ENCODE peak calls at places on chromosomes 13 and 19, in six cellular contexts. One of them, this sample, is unnamed. For H3K36me3, the result is how much of the 10 kb centered on the place peaks cover.

GRCh38 chr13:103067751-103068563 is 1.7 kb upstream of the SLC10A2 start:
- DNase-seq in HepG2: no peak
- DNase-seq in endothelial cell of umbilical vein: no peak
- DNase-seq in Panc1: no peak
- DNase-seq in prostate gland: no peak
- DNase-seq in SK-N-MC: no peak
- DNase-seq in this sample: no peak

GRCh38 chr13:111304603-111305289 is 15.7 kb upstream of the TEX29 start:
- DNase-seq in HepG2: no peak
- DNase-seq in endothelial cell of umbilical vein: no peak
- DNase-seq in Panc1: no peak
- DNase-seq in prostate gland: no peak
- DNase-seq in SK-N-MC: no peak
- DNase-seq in this sample: no peak

GRCh38 chr19:15635016-15635805 is 5.5 kb upstream of the CYP4F3 start:
- DNase-seq in HepG2: peak
- DNase-seq in endothelial cell of umbilical vein: no peak
- DNase-seq in Panc1: no peak
- DNase-seq in prostate gland: no peak
- DNase-seq in SK-N-MC: no peak
- DNase-seq in this sample: no peak

GRCh38 chr13:42883771-42884170 is 102.4 kb downstream of the FAM216B start:
- DNase-seq in HepG2: no peak
- DNase-seq in endothelial cell of umbilical vein: peak
- DNase-seq in Panc1: no peak
- DNase-seq in prostate gland: peak
- DNase-seq in SK-N-MC: no peak
- DNase-seq in this sample: no peak

GRCh38 chr13:98847780-98848179 is 95.3 kb upstream of the SLC15A1 start:
- DNase-seq in HepG2: no peak
- DNase-seq in endothelial cell of umbilical vein: no peak
- DNase-seq in Panc1: no peak
- DNase-seq in prostate gland: no peak
- DNase-seq in SK-N-MC: no peak
- DNase-seq in this sample: no peak

GRCh38 chr13:49641810-49642291 is 13.5 kb downstream of the ARL11 start:
- DNase-seq in HepG2: no peak
- DNase-seq in endothelial cell of umbilical vein: no peak
- DNase-seq in Panc1: no peak
- DNase-seq in prostate gland: no peak
- DNase-seq in SK-N-MC: no peak
- DNase-seq in this sample: no peak

GRCh38 chr13:75636339-75637095 is 387 bp downstream of the LMO7 start:
- DNase-seq in HepG2: peak
- DNase-seq in endothelial cell of umbilical vein: peak
- DNase-seq in Panc1: no peak
- DNase-seq in prostate gland: no peak
- DNase-seq in SK-N-MC: no peak
- DNase-seq in this sample: no peak

GRCh38 chr19:16649734-16650133 is 10.2 kb downstream of the SMIM7 start:
- DNase-seq in HepG2: no peak
- DNase-seq in endothelial cell of umbilical vein: peak
- DNase-seq in Panc1: no peak
- DNase-seq in prostate gland: no peak
- DNase-seq in SK-N-MC: peak
- DNase-seq in this sample: no peak

GRCh38 chr13:113184568-113185440 is 23.7 kb downstream of the PCID2 start:
- DNase-seq in HepG2: no peak
- DNase-seq in endothelial cell of umbilical vein: no peak
- DNase-seq in Panc1: no peak
- DNase-seq in prostate gland: no peak
- DNase-seq in SK-N-MC: no peak
- DNase-seq in this sample: no peak

GRCh38 chr13:111382411-111382810 is 62.0 kb downstream of the TEX29 start:
- DNase-seq in HepG2: no peak
- DNase-seq in endothelial cell of umbilical vein: no peak
- DNase-seq in Panc1: no peak
- DNase-seq in prostate gland: no peak
- DNase-seq in SK-N-MC: no peak
- DNase-seq in this sample: peak

GRCh38 chr19:47480658-47481057 is 3.4 kb downstream of the KPTN start:
- DNase-seq in HepG2: no peak
- DNase-seq in endothelial cell of umbilical vein: no peak
- DNase-seq in Panc1: no peak
- DNase-seq in prostate gland: no peak
- DNase-seq in SK-N-MC: no peak
- DNase-seq in this sample: no peak

GRCh38 chr19:40611096-40611495 is 9.9 kb downstream of the LTBP4 start:
- DNase-seq in HepG2: no peak
- DNase-seq in endothelial cell of umbilical vein: no peak
- DNase-seq in Panc1: no peak
- DNase-seq in prostate gland: peak
- DNase-seq in SK-N-MC: no peak
- DNase-seq in this sample: no peak

GRCh38 chr13:66154354-66154753 is 1075.8 kb downstream of the PCDH9 start:
- DNase-seq in HepG2: no peak
- DNase-seq in endothelial cell of umbilical vein: no peak
- DNase-seq in Panc1: no peak
- DNase-seq in prostate gland: no peak
- DNase-seq in SK-N-MC: no peak
- DNase-seq in this sample: no peak

GRCh38 chr13:38496956-38497355 is 147.3 kb downstream of the UFM1 start:
- DNase-seq in HepG2: no peak
- DNase-seq in endothelial cell of umbilical vein: no peak
- DNase-seq in Panc1: no peak
- DNase-seq in prostate gland: no peak
- DNase-seq in SK-N-MC: no peak
- DNase-seq in this sample: no peak

GRCh38 chr13:84255226-84255625 is 373.0 kb upstream of the SLITRK1 start:
- DNase-seq in HepG2: no peak
- DNase-seq in endothelial cell of umbilical vein: no peak
- DNase-seq in Panc1: no peak
- DNase-seq in prostate gland: no peak
- DNase-seq in SK-N-MC: no peak
- DNase-seq in this sample: no peak

GRCh38 chr13:111898956-111899713 is 167.8 kb upstream of the SOX1 start:
- DNase-seq in HepG2: no peak
- DNase-seq in endothelial cell of umbilical vein: no peak
- DNase-seq in Panc1: no peak
- DNase-seq in prostate gland: no peak
- DNase-seq in SK-N-MC: no peak
- DNase-seq in this sample: peak

GRCh38 chr13:60012503-60012902 is 151.2 kb downstream of the DIAPH3 start:
- DNase-seq in HepG2: no peak
- DNase-seq in endothelial cell of umbilical vein: no peak
- DNase-seq in Panc1: no peak
- DNase-seq in prostate gland: no peak
- DNase-seq in SK-N-MC: no peak
- DNase-seq in this sample: no peak

GRCh38 chr19:35773020-35773809 is 2.1 kb upstream of the ARHGAP33 start:
- DNase-seq in HepG2: no peak
- DNase-seq in endothelial cell of umbilical vein: no peak
- DNase-seq in Panc1: no peak
- DNase-seq in prostate gland: no peak
- DNase-seq in SK-N-MC: no peak
- DNase-seq in this sample: no peak

GRCh38 chr13:99384468-99384867 is 77.3 kb upstream of the GPR183 start:
- DNase-seq in HepG2: no peak
- DNase-seq in endothelial cell of umbilical vein: no peak
- DNase-seq in Panc1: no peak
- DNase-seq in prostate gland: no peak
- DNase-seq in SK-N-MC: peak
- DNase-seq in this sample: no peak

GRCh38 chr19:28929026-28929425 is 283.9 kb downstream of the UQCRFS1 start:
- DNase-seq in HepG2: no peak
- DNase-seq in endothelial cell of umbilical vein: no peak
- DNase-seq in Panc1: no peak
- DNase-seq in prostate gland: no peak
- DNase-seq in SK-N-MC: no peak
- DNase-seq in this sample: no peak

GRCh38 chr19:12788682-12789097 is 2.6 kb upstream of the JUNB start:
- DNase-seq in HepG2: peak
- DNase-seq in endothelial cell of umbilical vein: peak
- DNase-seq in Panc1: no peak
- DNase-seq in prostate gland: peak
- DNase-seq in SK-N-MC: no peak
- DNase-seq in this sample: no peak

GRCh38 chr19:862529-863304 is 3.3 kb downstream of the CFD start:
- DNase-seq in HepG2: no peak
- DNase-seq in endothelial cell of umbilical vein: peak
- DNase-seq in Panc1: no peak
- DNase-seq in prostate gland: no peak
- DNase-seq in SK-N-MC: no peak
- DNase-seq in this sample: no peak

GRCh38 chr13:76711515-76712182 is 174.6 kb downstream of the KCTD12 start:
- DNase-seq in HepG2: no peak
- DNase-seq in endothelial cell of umbilical vein: peak
- DNase-seq in Panc1: no peak
- DNase-seq in prostate gland: no peak
- DNase-seq in SK-N-MC: no peak
- DNase-seq in this sample: no peak

GRCh38 chr19:9597027-9597426 is 12.7 kb upstream of the ZNF121 start:
- DNase-seq in HepG2: no peak
- DNase-seq in endothelial cell of umbilical vein: peak
- DNase-seq in Panc1: peak
- DNase-seq in prostate gland: no peak
- DNase-seq in SK-N-MC: no peak
- DNase-seq in this sample: no peak
- H3K27ac ChIP-seq in HepG2: no peak
- H3K27ac ChIP-seq in endothelial cell of umbilical vein: no peak
- H3K27ac ChIP-seq in Panc1: no peak
- H3K27ac ChIP-seq in prostate gland: no peak
- H3K27ac ChIP-seq in SK-N-MC: no peak
- H3K27ac ChIP-seq in this sample: no peak

DNA sequence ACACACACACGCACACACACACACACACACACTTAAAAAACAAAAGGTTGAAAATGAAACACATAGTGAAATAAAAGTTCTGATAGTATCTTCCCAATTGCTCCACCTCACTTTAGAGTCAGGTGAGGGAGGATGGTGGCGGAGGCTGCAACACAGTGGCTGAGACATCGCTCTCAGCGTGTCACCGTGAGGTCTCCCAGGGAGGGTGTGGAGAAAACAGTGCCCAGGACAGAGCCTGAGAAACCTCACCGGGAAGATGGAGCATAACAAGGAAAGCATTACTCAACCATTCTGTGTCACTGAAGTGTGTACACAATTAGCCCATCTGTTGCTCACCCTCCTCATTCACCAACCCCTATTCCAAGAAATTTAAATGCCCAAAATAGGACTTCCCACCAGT is 111.4 kb upstream of the USP29 start:
- DNase-seq in HepG2: no peak
- DNase-seq in endothelial cell of umbilical vein: no peak
- DNase-seq in Panc1: no peak
- DNase-seq in prostate gland: no peak
- DNase-seq in SK-N-MC: no peak
- DNase-seq in this sample: no peak
- TF ChIP-seq POLR2AphosphoS5 in HepG2: no peak
- TF ChIP-seq POLR2AphosphoS5 in endothelial cell of umbilical vein: no peak
- TF ChIP-seq POLR2AphosphoS5 in Panc1: no peak
- TF ChIP-seq POLR2AphosphoS5 in prostate gland: no peak
- TF ChIP-seq POLR2AphosphoS5 in SK-N-MC: no peak
- TF ChIP-seq POLR2AphosphoS5 in this sample: no peak

GRCh38 chr19:4122480-4122879 is 1.4 kb downstream of the MAP2K2 start:
- DNase-seq in HepG2: no peak
- DNase-seq in endothelial cell of umbilical vein: no peak
- DNase-seq in Panc1: no peak
- DNase-seq in prostate gland: no peak
- DNase-seq in SK-N-MC: no peak
- DNase-seq in this sample: no peak

GRCh38 chr19:4120531-4120930 is 3.4 kb downstream of the MAP2K2 start:
- DNase-seq in HepG2: no peak
- DNase-seq in endothelial cell of umbilical vein: no peak
- DNase-seq in Panc1: no peak
- DNase-seq in prostate gland: no peak
- DNase-seq in SK-N-MC: no peak
- DNase-seq in this sample: no peak

GRCh38 chr19:4121815-4122214 is 2.1 kb downstream of the MAP2K2 start:
- DNase-seq in HepG2: no peak
- DNase-seq in endothelial cell of umbilical vein: no peak
- DNase-seq in Panc1: no peak
- DNase-seq in prostate gland: no peak
- DNase-seq in SK-N-MC: no peak
- DNase-seq in this sample: no peak

GRCh38 chr19:4119763-4120162 is 4.2 kb downstream of the MAP2K2 start:
- DNase-seq in HepG2: no peak
- DNase-seq in endothelial cell of umbilical vein: no peak
- DNase-seq in Panc1: no peak
- DNase-seq in prostate gland: no peak
- DNase-seq in SK-N-MC: no peak
- DNase-seq in this sample: no peak

GRCh38 chr19:4120933-4121612 is 2.8 kb downstream of the MAP2K2 start:
- DNase-seq in HepG2: no peak
- DNase-seq in endothelial cell of umbilical vein: no peak
- DNase-seq in Panc1: no peak
- DNase-seq in prostate gland: no peak
- DNase-seq in SK-N-MC: no peak
- DNase-seq in this sample: no peak
- H3K36me3 ChIP-seq in HepG2: under half
- H3K36me3 ChIP-seq in endothelial cell of umbilical vein: under half
- H3K36me3 ChIP-seq in Panc1: under half
- H3K36me3 ChIP-seq in prostate gland: under half
- H3K36me3 ChIP-seq in SK-N-MC: under half
- H3K36me3 ChIP-seq in this sample: under half

DNA sequence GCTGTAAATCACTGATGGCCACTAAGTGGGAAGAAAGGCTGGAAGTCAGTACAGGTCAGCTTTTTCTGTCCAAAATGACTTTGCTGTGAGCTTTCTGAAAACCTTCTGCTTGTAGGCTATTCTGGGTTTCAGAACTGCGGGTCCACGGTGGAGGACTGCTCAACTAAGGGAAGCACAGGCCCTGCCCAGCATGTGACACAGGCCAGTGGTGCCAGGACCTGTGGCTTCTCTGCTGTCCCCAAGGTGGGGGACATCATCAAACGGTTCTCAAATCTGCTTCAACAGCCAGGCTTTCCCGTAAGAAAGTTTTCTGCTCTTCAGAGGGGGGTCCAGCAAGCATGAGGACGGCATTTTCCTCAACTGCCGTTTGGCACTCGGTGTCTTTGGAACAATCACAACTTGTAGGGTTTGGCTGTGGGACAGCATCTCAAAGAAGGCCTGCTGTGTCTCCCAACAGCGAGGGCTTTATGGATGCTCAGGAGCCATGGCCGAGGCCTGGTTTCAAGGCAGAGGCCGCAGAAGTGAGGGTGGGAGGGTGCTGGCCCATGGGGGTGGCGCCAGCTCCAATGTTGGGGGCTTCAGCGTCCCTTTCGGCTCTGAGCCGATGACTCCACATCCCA is 3.8 kb downstream of the SGTA start:
- DNase-seq in HepG2: no peak
- DNase-seq in endothelial cell of umbilical vein: no peak
- DNase-seq in Panc1: no peak
- DNase-seq in prostate gland: no peak
- DNase-seq in SK-N-MC: no peak
- DNase-seq in this sample: no peak
- H3K27ac ChIP-seq in HepG2: no peak
- H3K27ac ChIP-seq in endothelial cell of umbilical vein: no peak
- H3K27ac ChIP-seq in Panc1: no peak
- H3K27ac ChIP-seq in prostate gland: no peak
- H3K27ac ChIP-seq in SK-N-MC: no peak
- H3K27ac ChIP-seq in this sample: no peak

GRCh38 chr19:38385057-38385803 is 2.6 kb downstream of the GGN start:
- DNase-seq in HepG2: no peak
- DNase-seq in endothelial cell of umbilical vein: no peak
- DNase-seq in Panc1: no peak
- DNase-seq in prostate gland: no peak
- DNase-seq in SK-N-MC: no peak
- DNase-seq in this sample: no peak
- TF ChIP-seq POLR2AphosphoS5 in HepG2: no peak
- TF ChIP-seq POLR2AphosphoS5 in endothelial cell of umbilical vein: no peak
- TF ChIP-seq POLR2AphosphoS5 in Panc1: peak
- TF ChIP-seq POLR2AphosphoS5 in prostate gland: no peak
- TF ChIP-seq POLR2AphosphoS5 in SK-N-MC: no peak
- TF ChIP-seq POLR2AphosphoS5 in this sample: no peak